ENCODE peak calls at places on chromosomes 3 and 15, in ten cellular contexts. One of them, this sample, is unnamed.

GRCh38 chr3:128584412-128585020 is 66.1 kb downstream of the RPN1 start:
- DNase-seq in stimulated activated naive CD4-positive, alpha-beta T cell: no peak
- DNase-seq in neuronal stem cell: peak; percentile 48
- DNase-seq in sigmoid colon: peak; percentile 70
- DNase-seq in hypothalamus: peak; percentile 76
- DNase-seq in GM13976: peak; percentile 53
- DNase-seq in T-helper 1 cell: no peak
- DNase-seq in gastrocnemius medialis: no peak
- DNase-seq in heart right ventricle: peak; percentile 75
- DNase-seq in IMR-90: peak; percentile 56
- DNase-seq in this sample: no peak

GRCh38 chr3:23994247-23994574 is 49.1 kb downstream of the NR1D2 start:
- DNase-seq in sigmoid colon: no peak
- DNase-seq in neuronal stem cell: no peak
- DNase-seq in gastrocnemius medialis: no peak
- DNase-seq in GM13976: no peak
- DNase-seq in hypothalamus: no peak
- DNase-seq in IMR-90: no peak
- DNase-seq in heart right ventricle: no peak
- DNase-seq in stimulated activated naive CD4-positive, alpha-beta T cell: no peak
- DNase-seq in T-helper 1 cell: no peak
- DNase-seq in this sample: no peak

GRCh38 chr3:102141913-102142210 is 292.5 kb downstream of the NFKBIZ start:
- DNase-seq in neuronal stem cell: no peak
- DNase-seq in gastrocnemius medialis: no peak
- DNase-seq in hypothalamus: no peak
- DNase-seq in heart right ventricle: no peak
- DNase-seq in T-helper 1 cell: no peak
- DNase-seq in IMR-90: no peak
- DNase-seq in sigmoid colon: no peak
- DNase-seq in GM13976: no peak
- DNase-seq in stimulated activated naive CD4-positive, alpha-beta T cell: no peak
- DNase-seq in this sample: no peak

GRCh38 chr3:128486692-128487537 is 6.1 kb downstream of the GATA2 start:
- DNase-seq in heart right ventricle: no peak
- DNase-seq in gastrocnemius medialis: no peak
- DNase-seq in sigmoid colon: no peak
- DNase-seq in T-helper 1 cell: no peak
- DNase-seq in stimulated activated naive CD4-positive, alpha-beta T cell: no peak
- DNase-seq in GM13976: no peak
- DNase-seq in neuronal stem cell: no peak
- DNase-seq in IMR-90: peak; percentile 41
- DNase-seq in hypothalamus: no peak
- DNase-seq in this sample: no peak

GRCh38 chr3:138078901-138079344 is 36.5 kb downstream of the DZIP1L start:
- DNase-seq in T-helper 1 cell: no peak
- DNase-seq in stimulated activated naive CD4-positive, alpha-beta T cell: no peak
- DNase-seq in neuronal stem cell: no peak
- DNase-seq in GM13976: no peak
- DNase-seq in gastrocnemius medialis: no peak
- DNase-seq in hypothalamus: no peak
- DNase-seq in sigmoid colon: no peak
- DNase-seq in IMR-90: peak; percentile 99
- DNase-seq in heart right ventricle: no peak
- DNase-seq in this sample: no peak

GRCh38 chr3:45792516-45793172 is 3.7 kb downstream of the SLC6A20 start:
- DNase-seq in IMR-90: no peak
- DNase-seq in sigmoid colon: no peak
- DNase-seq in gastrocnemius medialis: no peak
- DNase-seq in stimulated activated naive CD4-positive, alpha-beta T cell: no peak
- DNase-seq in neuronal stem cell: no peak
- DNase-seq in T-helper 1 cell: no peak
- DNase-seq in heart right ventricle: no peak
- DNase-seq in hypothalamus: no peak
- DNase-seq in GM13976: no peak
- DNase-seq in this sample: no peak

GRCh38 chr15:36818260-36818659 is 238.8 kb downstream of the CDIN1 start:
- DNase-seq in T-helper 1 cell: no peak
- DNase-seq in hypothalamus: no peak
- DNase-seq in heart right ventricle: peak; percentile 5
- DNase-seq in gastrocnemius medialis: no peak
- DNase-seq in neuronal stem cell: no peak
- DNase-seq in stimulated activated naive CD4-positive, alpha-beta T cell: no peak
- DNase-seq in sigmoid colon: no peak
- DNase-seq in IMR-90: no peak
- DNase-seq in GM13976: no peak
- DNase-seq in this sample: no peak

GRCh38 chr3:7086417-7086816 is 225.5 kb downstream of the GRM7 start:
- DNase-seq in sigmoid colon: no peak
- DNase-seq in T-helper 1 cell: no peak
- DNase-seq in GM13976: no peak
- DNase-seq in neuronal stem cell: no peak
- DNase-seq in heart right ventricle: no peak
- DNase-seq in gastrocnemius medialis: no peak
- DNase-seq in IMR-90: no peak
- DNase-seq in hypothalamus: no peak
- DNase-seq in stimulated activated naive CD4-positive, alpha-beta T cell: no peak
- DNase-seq in this sample: no peak

GRCh38 chr15:59531066-59531465 is 80.5 kb upstream of the GCNT3 start:
- DNase-seq in stimulated activated naive CD4-positive, alpha-beta T cell: no peak
- DNase-seq in heart right ventricle: no peak
- DNase-seq in hypothalamus: no peak
- DNase-seq in sigmoid colon: peak; percentile 24
- DNase-seq in gastrocnemius medialis: no peak
- DNase-seq in T-helper 1 cell: no peak
- DNase-seq in IMR-90: no peak
- DNase-seq in neuronal stem cell: no peak
- DNase-seq in GM13976: no peak
- DNase-seq in this sample: no peak

GRCh38 chr3:45528429-45528828 is 66.1 kb upstream of the LIMD1 start:
- DNase-seq in GM13976: no peak
- DNase-seq in hypothalamus: no peak
- DNase-seq in stimulated activated naive CD4-positive, alpha-beta T cell: no peak
- DNase-seq in gastrocnemius medialis: no peak
- DNase-seq in IMR-90: peak; percentile 83
- DNase-seq in heart right ventricle: no peak
- DNase-seq in neuronal stem cell: no peak
- DNase-seq in T-helper 1 cell: no peak
- DNase-seq in sigmoid colon: no peak
- DNase-seq in this sample: no peak

GRCh38 chr3:15345051-15345607 is 12.7 kb upstream of the SH3BP5 start:
- DNase-seq in gastrocnemius medialis: peak; percentile 87
- DNase-seq in hypothalamus: no peak
- DNase-seq in GM13976: no peak
- DNase-seq in IMR-90: no peak
- DNase-seq in sigmoid colon: no peak
- DNase-seq in heart right ventricle: no peak
- DNase-seq in neuronal stem cell: no peak
- DNase-seq in T-helper 1 cell: no peak
- DNase-seq in stimulated activated naive CD4-positive, alpha-beta T cell: no peak
- DNase-seq in this sample: no peak

GRCh38 chr3:156750874-156751245 is 75.3 kb upstream of the LEKR1 start:
- DNase-seq in stimulated activated naive CD4-positive, alpha-beta T cell: no peak
- DNase-seq in hypothalamus: no peak
- DNase-seq in T-helper 1 cell: no peak
- DNase-seq in IMR-90: peak; percentile 60
- DNase-seq in gastrocnemius medialis: no peak
- DNase-seq in heart right ventricle: no peak
- DNase-seq in sigmoid colon: no peak
- DNase-seq in neuronal stem cell: no peak
- DNase-seq in GM13976: no peak
- DNase-seq in this sample: no peak

GRCh38 chr3:186953011-186953487 is 22.7 kb downstream of the ST6GAL1 start:
- DNase-seq in sigmoid colon: no peak
- DNase-seq in GM13976: no peak
- DNase-seq in stimulated activated naive CD4-positive, alpha-beta T cell: no peak
- DNase-seq in T-helper 1 cell: no peak
- DNase-seq in hypothalamus: no peak
- DNase-seq in gastrocnemius medialis: no peak
- DNase-seq in IMR-90: peak; percentile 56
- DNase-seq in heart right ventricle: no peak
- DNase-seq in neuronal stem cell: no peak
- DNase-seq in this sample: no peak

GRCh38 chr15:51093488-51093864 is 1.2 kb downstream of the TNFAIP8L3 start:
- DNase-seq in heart right ventricle: no peak
- DNase-seq in sigmoid colon: no peak
- DNase-seq in IMR-90: no peak
- DNase-seq in neuronal stem cell: no peak
- DNase-seq in T-helper 1 cell: no peak
- DNase-seq in GM13976: no peak
- DNase-seq in hypothalamus: no peak
- DNase-seq in stimulated activated naive CD4-positive, alpha-beta T cell: no peak
- DNase-seq in gastrocnemius medialis: no peak
- DNase-seq in this sample: no peak

GRCh38 chr3:41893977-41894376 is 67.9 kb downstream of the ULK4 start:
- DNase-seq in IMR-90: peak; percentile 62
- DNase-seq in hypothalamus: no peak
- DNase-seq in T-helper 1 cell: no peak
- DNase-seq in stimulated activated naive CD4-positive, alpha-beta T cell: no peak
- DNase-seq in sigmoid colon: no peak
- DNase-seq in gastrocnemius medialis: no peak
- DNase-seq in GM13976: peak; percentile 35
- DNase-seq in heart right ventricle: no peak
- DNase-seq in neuronal stem cell: no peak
- DNase-seq in this sample: peak; percentile 26

GRCh38 chr15:40763801-40764765 is at the start of gene GCHFR:
- DNase-seq in heart right ventricle: peak; percentile 81
- DNase-seq in stimulated activated naive CD4-positive, alpha-beta T cell: peak; percentile 70
- DNase-seq in GM13976: peak; percentile 91
- DNase-seq in IMR-90: peak; percentile 47
- DNase-seq in sigmoid colon: peak; percentile 89
- DNase-seq in hypothalamus: peak; percentile 42
- DNase-seq in T-helper 1 cell: peak; percentile 75
- DNase-seq in neuronal stem cell: peak; percentile 42
- DNase-seq in gastrocnemius medialis: no peak
- DNase-seq in this sample: peak; percentile 34

GRCh38 chr3:134992180-134992579 is 197.1 kb downstream of the EPHB1 start:
- DNase-seq in stimulated activated naive CD4-positive, alpha-beta T cell: no peak
- DNase-seq in neuronal stem cell: no peak
- DNase-seq in T-helper 1 cell: no peak
- DNase-seq in GM13976: no peak
- DNase-seq in gastrocnemius medialis: no peak
- DNase-seq in heart right ventricle: no peak
- DNase-seq in hypothalamus: no peak
- DNase-seq in sigmoid colon: no peak
- DNase-seq in IMR-90: no peak
- DNase-seq in this sample: no peak

GRCh38 chr15:76988874-76989780 is 5.8 kb upstream of the PSTPIP1 start:
- DNase-seq in gastrocnemius medialis: no peak
- DNase-seq in GM13976: peak; percentile 21
- DNase-seq in sigmoid colon: peak; percentile 59
- DNase-seq in hypothalamus: no peak
- DNase-seq in neuronal stem cell: no peak
- DNase-seq in T-helper 1 cell: no peak
- DNase-seq in IMR-90: no peak
- DNase-seq in stimulated activated naive CD4-positive, alpha-beta T cell: no peak
- DNase-seq in heart right ventricle: no peak
- DNase-seq in this sample: no peak

GRCh38 chr3:164864454-164864853 is 213.8 kb downstream of the SI start:
- DNase-seq in stimulated activated naive CD4-positive, alpha-beta T cell: no peak
- DNase-seq in gastrocnemius medialis: no peak
- DNase-seq in hypothalamus: no peak
- DNase-seq in T-helper 1 cell: no peak
- DNase-seq in heart right ventricle: no peak
- DNase-seq in GM13976: no peak
- DNase-seq in sigmoid colon: no peak
- DNase-seq in neuronal stem cell: no peak
- DNase-seq in IMR-90: no peak
- DNase-seq in this sample: no peak

GRCh38 chr3:71089271-71089670 is 494.3 kb downstream of the FOXP1 start:
- DNase-seq in neuronal stem cell: no peak
- DNase-seq in stimulated activated naive CD4-positive, alpha-beta T cell: no peak
- DNase-seq in IMR-90: peak; percentile 69
- DNase-seq in gastrocnemius medialis: no peak
- DNase-seq in hypothalamus: no peak
- DNase-seq in heart right ventricle: no peak
- DNase-seq in T-helper 1 cell: no peak
- DNase-seq in sigmoid colon: no peak
- DNase-seq in GM13976: no peak
- DNase-seq in this sample: no peak

GRCh38 chr15:47987908-47988532 is 132.8 kb upstream of the SLC24A5 start:
- DNase-seq in stimulated activated naive CD4-positive, alpha-beta T cell: no peak
- DNase-seq in gastrocnemius medialis: no peak
- DNase-seq in GM13976: peak; percentile 37
- DNase-seq in T-helper 1 cell: no peak
- DNase-seq in heart right ventricle: no peak
- DNase-seq in neuronal stem cell: peak; percentile 50
- DNase-seq in IMR-90: peak; percentile 70
- DNase-seq in sigmoid colon: no peak
- DNase-seq in hypothalamus: peak; percentile 6
- DNase-seq in this sample: peak; percentile 12

GRCh38 chr3:45841380-45841700 is 579 bp downstream of the LZTFL1 start:
- DNase-seq in stimulated activated naive CD4-positive, alpha-beta T cell: no peak
- DNase-seq in GM13976: no peak
- DNase-seq in T-helper 1 cell: no peak
- DNase-seq in gastrocnemius medialis: no peak
- DNase-seq in IMR-90: peak; percentile 17
- DNase-seq in hypothalamus: no peak
- DNase-seq in sigmoid colon: no peak
- DNase-seq in heart right ventricle: peak; percentile 11
- DNase-seq in neuronal stem cell: peak; percentile 12
- DNase-seq in this sample: no peak

GRCh38 chr15:40307421-40308165 is at the start of gene PLCB2:
- DNase-seq in stimulated activated naive CD4-positive, alpha-beta T cell: peak; percentile 65
- DNase-seq in hypothalamus: peak; percentile 24
- DNase-seq in T-helper 1 cell: peak; percentile 52
- DNase-seq in neuronal stem cell: no peak
- DNase-seq in gastrocnemius medialis: no peak
- DNase-seq in heart right ventricle: peak; percentile 40
- DNase-seq in IMR-90: no peak
- DNase-seq in GM13976: peak; percentile 83
- DNase-seq in sigmoid colon: peak; percentile 69
- DNase-seq in this sample: peak; percentile 64

GRCh38 chr3:42123012-42123581 is 31.9 kb downstream of the TRAK1 start:
- DNase-seq in stimulated activated naive CD4-positive, alpha-beta T cell: no peak
- DNase-seq in heart right ventricle: peak; percentile 28
- DNase-seq in sigmoid colon: peak; percentile 60
- DNase-seq in neuronal stem cell: no peak
- DNase-seq in gastrocnemius medialis: no peak
- DNase-seq in GM13976: peak; percentile 44
- DNase-seq in IMR-90: peak; percentile 55
- DNase-seq in hypothalamus: no peak
- DNase-seq in T-helper 1 cell: no peak
- DNase-seq in this sample: no peak

GRCh38 chr3:42872718-42873117 is 3.0 kb downstream of the CYP8B1 start:
- DNase-seq in T-helper 1 cell: no peak
- DNase-seq in sigmoid colon: no peak
- DNase-seq in heart right ventricle: no peak
- DNase-seq in GM13976: no peak
- DNase-seq in stimulated activated naive CD4-positive, alpha-beta T cell: no peak
- DNase-seq in hypothalamus: no peak
- DNase-seq in gastrocnemius medialis: no peak
- DNase-seq in neuronal stem cell: no peak
- DNase-seq in IMR-90: no peak
- DNase-seq in this sample: no peak

GRCh38 chr3:58004972-58005371 is 3.2 kb upstream of the FLNB start:
- DNase-seq in GM13976: no peak
- DNase-seq in T-helper 1 cell: no peak
- DNase-seq in heart right ventricle: no peak
- DNase-seq in sigmoid colon: no peak
- DNase-seq in stimulated activated naive CD4-positive, alpha-beta T cell: no peak
- DNase-seq in IMR-90: peak; percentile 91
- DNase-seq in hypothalamus: no peak
- DNase-seq in gastrocnemius medialis: no peak
- DNase-seq in neuronal stem cell: no peak
- DNase-seq in this sample: no peak

GRCh38 chr15:31257286-31257685 is 69.3 kb upstream of the KLF13 start:
- DNase-seq in hypothalamus: no peak
- DNase-seq in stimulated activated naive CD4-positive, alpha-beta T cell: no peak
- DNase-seq in sigmoid colon: no peak
- DNase-seq in GM13976: no peak
- DNase-seq in gastrocnemius medialis: no peak
- DNase-seq in T-helper 1 cell: no peak
- DNase-seq in heart right ventricle: no peak
- DNase-seq in IMR-90: no peak
- DNase-seq in neuronal stem cell: no peak
- DNase-seq in this sample: no peak

GRCh38 chr3:52526151-52526561 is 7.5 kb downstream of the NT5DC2 start:
- DNase-seq in stimulated activated naive CD4-positive, alpha-beta T cell: no peak
- DNase-seq in neuronal stem cell: no peak
- DNase-seq in gastrocnemius medialis: no peak
- DNase-seq in T-helper 1 cell: no peak
- DNase-seq in IMR-90: no peak
- DNase-seq in GM13976: no peak
- DNase-seq in sigmoid colon: peak; percentile 53
- DNase-seq in hypothalamus: no peak
- DNase-seq in heart right ventricle: peak; percentile 11
- DNase-seq in this sample: no peak